ENCODE peak calls at places on chromosomes 12 and 14, in six cellular contexts. D is CD8-positive, alpha-beta memory T cell; V is tibial artery; O is suprapubic skin; U is spleen; I is CD8-positive, alpha-beta T cell. T is an unnamed sample.
A peak's percentile ranks its signal among the peaks of the same experiment; 100 is the strongest.

GRCh38 chr14:26738571-26738970 is 140.7 kb upstream of the NOVA1 start:
- DNase-seq in U (no peak), O (no peak), D (no peak), V (no peak), I (no peak), T (no peak)

GRCh38 chr12:42705863-42706262 is 116.3 kb upstream of the PRICKLE1 start:
- DNase-seq in U (peak; percentile 71), I (no peak), O (peak; percentile 83), V (peak; percentile 76), D (no peak), T (peak; percentile 45)

GRCh38 chr12:96906498-96906848 is 584 bp upstream of the NEDD1 start:
- DNase-seq in U (no peak), V (no peak), I (peak; percentile 22), D (no peak), O (no peak), T (no peak)

GRCh38 chr12:112841891-112842290 is 50.3 kb downstream of the RPH3A start:
- DNase-seq in U (no peak), V (no peak), I (no peak), O (no peak), D (no peak), T (no peak)

GRCh38 chr12:77767335-77767734 is 63.4 kb upstream of the NAV3 start:
- DNase-seq in U (no peak), I (peak; percentile 18), O (no peak), V (no peak), D (no peak), T (no peak)

GRCh38 chr12:124663206-124663605 is 95.8 kb upstream of the NCOR2 start:
- DNase-seq in O (no peak), V (no peak), I (no peak), D (no peak), U (no peak), T (no peak)

GRCh38 chr12:88707800-88708199 is 127.5 kb upstream of the KITLG start:
- DNase-seq in U (no peak), I (no peak), D (no peak), V (no peak), O (no peak), T (no peak)

GRCh38 chr12:121538699-121539061 is 42.1 kb downstream of the KDM2B start:
- DNase-seq in D (no peak), U (no peak), I (no peak), O (no peak), V (no peak), T (peak; percentile 38)

GRCh38 chr14:100851586-100851916 is 25.6 kb downstream of the MEG3 start:
- DNase-seq in D (no peak), V (no peak), U (no peak), O (no peak), I (no peak), T (no peak)

GRCh38 chr12:56838602-56839488 is 75.7 kb downstream of the HSD17B6 start:
- DNase-seq in I (no peak), U (no peak), D (no peak), O (no peak), V (no peak), T (no peak)

GRCh38 chr12:87365423-87365822 is 663.8 kb downstream of the C12orf50 start:
- DNase-seq in U (no peak), O (no peak), I (no peak), V (no peak), D (no peak), T (no peak)

GRCh38 chr12:31119531-31120211 is 46.0 kb downstream of the DDX11 start:
- DNase-seq in D (no peak), O (no peak), V (no peak), I (no peak), U (peak; percentile 75), T (no peak)

GRCh38 chr14:74867673-74868072 is 8.3 kb downstream of the PROX2 start:
- DNase-seq in O (no peak), D (peak; percentile 17), U (no peak), I (peak; percentile 60), V (peak; percentile 37), T (no peak)

GRCh38 chr12:2775431-2775830 is 19.3 kb upstream of the FKBP4 start:
- DNase-seq in I (no peak), O (no peak), D (no peak), U (no peak), V (no peak), T (no peak)

GRCh38 chr14:77622562-77622961 is 6.1 kb upstream of the SPTLC2 start:
- DNase-seq in U (no peak), I (no peak), V (no peak), D (no peak), O (no peak), T (peak; percentile 88)

GRCh38 chr14:80456200-80456599 is 244.9 kb upstream of the DIO2 start:
- DNase-seq in O (no peak), U (no peak), I (no peak), V (no peak), D (no peak), T (no peak)

GRCh38 chr12:55705802-55706402 is 1.8 kb downstream of the ITGA7 start:
- DNase-seq in O (no peak), I (no peak), U (peak; percentile 71), V (no peak), D (no peak), T (no peak)

GRCh38 chr12:52949413-52950331 is 754 bp downstream of the KRT18 start:
- DNase-seq in V (no peak), U (no peak), D (no peak), I (no peak), O (no peak), T (peak; percentile 85)

GRCh38 chr12:58386136-58386535 is 444.8 kb downstream of the ATP23 start:
- DNase-seq in O (no peak), U (no peak), D (no peak), V (no peak), I (no peak), T (no peak)

GRCh38 chr12:115035536-115036107 is 351.6 kb upstream of the TBX3 start:
- DNase-seq in I (no peak), D (no peak), U (no peak), O (no peak), V (no peak), T (no peak)

GRCh38 chr12:51938744-51939143 is 12.8 kb upstream of the ACVR1B start:
- DNase-seq in U (no peak), V (no peak), I (no peak), D (no peak), O (no peak), T (peak; percentile 56)

GRCh38 chr14:87252103-87252502 is 740.9 kb downstream of the GALC start:
- DNase-seq in O (no peak), D (no peak), I (no peak), U (no peak), V (no peak), T (no peak)

GRCh38 chr12:53251477-53252348 is 16.4 kb upstream of the ESPL1 start:
- DNase-seq in U (peak; percentile 95), I (peak; percentile 73), D (peak; percentile 68), V (peak; percentile 78), O (peak; percentile 88), T (peak; percentile 80)

GRCh38 chr12:43332977-43333649 is 218.9 kb downstream of the ADAMTS20 start:
- DNase-seq in D (no peak), V (no peak), I (no peak), U (no peak), O (no peak), T (no peak)

GRCh38 chr12:101356794-101357193 is 50.8 kb downstream of the ARL1 start:
- DNase-seq in O (no peak), D (no peak), V (no peak), U (no peak), I (no peak), T (no peak)

GRCh38 chr14:63508033-63508432 is 35.1 kb downstream of the PPP2R5E start:
- DNase-seq in V (no peak), U (no peak), O (no peak), I (peak; percentile 48), D (no peak), T (no peak)

GRCh38 chr14:103552011-103552797 is 10.3 kb downstream of the BAG5 start:
- DNase-seq in O (peak; percentile 80), D (no peak), I (no peak), V (peak; percentile 78), U (no peak), T (no peak)

GRCh38 chr12:62659457-62660295 is 193.1 kb downstream of the MON2 start:
- DNase-seq in I (no peak), O (no peak), U (no peak), D (no peak), V (no peak), T (no peak)
- H3K4me3 ChIP-seq in I (no peak overlapping the region), O (no peak overlapping the region), U (no peak overlapping the region), D (no peak overlapping the region), V (no peak overlapping the region), T (no peak overlapping the region)

DNA sequence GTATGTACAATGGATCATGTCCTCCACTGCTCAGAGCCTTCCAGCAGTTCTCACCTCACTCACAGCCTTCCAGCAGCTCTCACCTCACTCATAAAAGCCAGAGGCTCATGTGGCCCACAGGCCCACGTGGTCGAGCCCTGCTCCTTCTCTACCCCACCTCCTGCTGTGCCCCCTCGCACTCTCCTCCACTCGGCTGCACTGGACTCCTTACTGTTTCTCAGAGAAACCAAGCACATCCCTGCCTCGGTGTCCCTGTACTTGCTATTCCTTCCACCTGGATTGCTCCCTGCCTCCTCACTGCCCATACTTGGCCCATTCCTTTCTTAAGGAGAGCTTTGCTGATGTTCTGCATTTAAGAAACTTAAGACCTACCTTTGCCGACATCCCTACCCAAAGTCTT is 219.7 kb downstream of the ZFP36L1 start:
- DNase-seq in I (no peak), D (no peak), O (no peak), V (no peak), U (no peak), T (no peak)
- H3K4me1 ChIP-seq in I (no peaks in the 10 kb centered on the region), D (no peaks in the 10 kb centered on the region), O (peaks cover 34% of the 10 kb centered on the region), V (peaks cover 27% of the 10 kb centered on the region), U (peaks cover 45% of the 10 kb centered on the region), T (no peaks in the 10 kb centered on the region)

DNA sequence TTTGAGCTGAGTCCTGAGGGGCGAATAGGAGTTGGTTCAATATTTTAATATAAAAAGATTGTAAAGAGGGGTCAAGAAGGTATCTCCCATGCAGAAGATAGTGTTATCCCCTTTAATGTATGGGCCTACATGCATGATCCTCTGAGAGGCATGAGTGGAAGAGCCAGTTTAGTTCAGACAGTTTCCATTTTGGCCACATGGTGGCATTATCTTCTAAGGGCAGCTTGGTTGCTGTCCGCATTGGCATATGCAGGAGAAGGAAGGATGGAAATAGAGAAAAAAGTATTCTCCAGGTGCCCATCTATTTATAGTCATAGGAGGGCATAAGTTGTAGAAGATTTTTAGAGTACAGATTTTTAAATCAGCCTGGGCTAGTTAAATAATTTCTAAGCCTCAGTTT is 5.4 kb downstream of the SAMD4A start:
- DNase-seq in D (no peak), V (no peak), O (no peak), I (no peak), U (no peak), T (no peak)
- H3K27ac ChIP-seq in D (no peak overlapping the region), V (no peak overlapping the region), O (no peak overlapping the region), I (no peak overlapping the region), U (no peak overlapping the region), T (no peak overlapping the region)

GRCh38 chr14:36657409-36658090 is 4.1 kb upstream of the PAX9 start:
- DNase-seq in I (no peak), D (no peak), U (no peak), V (no peak), O (no peak), T (no peak)
- H3K4me3 ChIP-seq in I (no peak overlapping the region), D (no peak overlapping the region), U (peak overlapping the region; percentile 52), V (peak overlapping the region; percentile 17), O (peak overlapping the region; percentile 32), T (no peak overlapping the region)

T was measured in transverse colon.